ENCODE peak calls at places on chromosomes 11 and 22, in nine cellular contexts. U is stimulated activated effector memory CD8-positive, alpha-beta T cell treated with anti-CD3 and anti-CD28 coated beads, Interleukin-12 subunit alpha, Interleukin-12 subunit beta, amount 100 ng/mL, for 72 hours; D is ACHN; S is NCI-H1105; L is G401; Q is caudate nucleus; I is NK-92 treated with Interleukin-12 subunit alpha and Interleukin-12 subunit beta, amount 100 ng/mL, for 24 hours; B is cerebellar cortex; X is astrocyte of the cerebellum. P is an unnamed sample.

GRCh38 chr22:37549704-37550059 is 10.6 kb upstream of the CDC42EP1 start:
- DNase-seq in U (no peak), D (peak), S (no peak), L (no peak), Q (peak), I (no peak), B (no peak), X (no peak), P (no peak)

GRCh38 chr22:28855355-28856094 is 27.8 kb upstream of the ZNRF3 start:
- DNase-seq in U (peak), D (peak), S (peak), L (peak), Q (peak), I (no peak), B (peak), X (peak), P (peak)

GRCh38 chr11:132126973-132127900 is 756.8 kb downstream of the NTM start:
- DNase-seq in U (no peak), D (peak), S (peak), L (peak), Q (peak), I (no peak), B (peak), X (peak), P (peak)

GRCh38 chr11:112163875-112164521 is at the start of gene IL18:
- DNase-seq in U (no peak), D (peak), S (no peak), L (no peak), Q (no peak), I (no peak), B (no peak), X (no peak), P (no peak)

GRCh38 chr11:4090258-4090657 is 4.3 kb upstream of the RRM1 start:
- DNase-seq in U (no peak), D (no peak), S (no peak), L (no peak), Q (no peak), I (no peak), B (no peak), X (no peak), P (no peak)

GRCh38 chr11:126917531-126918204 is 82.9 kb downstream of the KIRREL3 start:
- DNase-seq in U (no peak), D (peak), S (no peak), L (no peak), Q (peak), I (no peak), B (no peak), X (peak), P (peak)

GRCh38 chr22:46897246-46897623 is 134.8 kb downstream of the TBC1D22A start:
- DNase-seq in U (no peak), D (no peak), S (no peak), L (no peak), Q (no peak), I (no peak), B (no peak), X (no peak), P (no peak)

GRCh38 chr11:107849791-107850190 is 8.8 kb downstream of the SLC35F2 start:
- DNase-seq in U (no peak), D (peak), S (no peak), L (no peak), Q (no peak), I (no peak), B (peak), X (no peak), P (no peak)

GRCh38 chr11:6724013-6724412 is 40.9 kb upstream of the MRPL17 start:
- DNase-seq in U (no peak), D (no peak), S (no peak), L (no peak), Q (no peak), I (no peak), B (no peak), X (no peak), P (no peak)

GRCh38 chr22:38518620-38519019 is 12.5 kb upstream of the DDX17 start:
- DNase-seq in U (no peak), D (no peak), S (no peak), L (no peak), Q (no peak), I (no peak), B (no peak), X (no peak), P (no peak)